ENCODE peak calls at places on chromosomes 1 and 21, in five cellular contexts. R, N, P, L and Y are unnamed samples.

GRCh38 chr1:100455478-100456072 is 82.4 kb upstream of the GPR88 start:
- DNase-seq in R (no peak), N (no peak), P (no peak), L (peak; percentile 16), Y (no peak)

GRCh38 chr1:212062832-212063438 is 27.4 kb downstream of the DTL start:
- DNase-seq in R (no peak), N (peak; percentile 41), P (no peak), L (peak; percentile 57), Y (no peak)

GRCh38 chr1:54114001-54114400 is 38.8 kb downstream of the CDCP2 start:
- DNase-seq in R (no peak), N (no peak), P (no peak), L (no peak), Y (no peak)

GRCh38 chr21:46187814-46188213 is 3.6 kb upstream of the SPATC1L start:
- DNase-seq in R (peak; percentile 20), N (no peak), P (no peak), L (no peak), Y (no peak)

GRCh38 chr1:100896481-100896982 is 642 bp downstream of the SLC30A7 start:
- DNase-seq in R (no peak), N (peak; percentile 27), P (peak; percentile 28), L (peak; percentile 65), Y (peak; percentile 63)

GRCh38 chr1:239982762-239983161 is 108.9 kb upstream of the FMN2 start:
- DNase-seq in R (no peak), N (no peak), P (no peak), L (no peak), Y (no peak)

GRCh38 chr1:23530089-23530749 is 814 bp downstream of the E2F2 start:
- DNase-seq in R (no peak), N (no peak), P (no peak), L (no peak), Y (no peak)

GRCh38 chr21:45336870-45337269 is 49.2 kb upstream of the POFUT2 start:
- DNase-seq in R (peak; percentile 61), N (no peak), P (no peak), L (peak; percentile 33), Y (no peak)

GRCh38 chr21:46021398-46021797 is 39.8 kb downstream of the COL6A1 start:
- DNase-seq in R (no peak), N (no peak), P (no peak), L (no peak), Y (no peak)

GRCh38 chr21:41664881-41665765 is 101.7 kb downstream of the RIPK4 start:
- DNase-seq in R (no peak), N (no peak), P (peak; percentile 6), L (peak; percentile 67), Y (peak; percentile 56)

GRCh38 chr1:59261537-59261936 is 35.4 kb upstream of the FGGY start:
- DNase-seq in R (no peak), N (no peak), P (no peak), L (no peak), Y (no peak)

DNA sequence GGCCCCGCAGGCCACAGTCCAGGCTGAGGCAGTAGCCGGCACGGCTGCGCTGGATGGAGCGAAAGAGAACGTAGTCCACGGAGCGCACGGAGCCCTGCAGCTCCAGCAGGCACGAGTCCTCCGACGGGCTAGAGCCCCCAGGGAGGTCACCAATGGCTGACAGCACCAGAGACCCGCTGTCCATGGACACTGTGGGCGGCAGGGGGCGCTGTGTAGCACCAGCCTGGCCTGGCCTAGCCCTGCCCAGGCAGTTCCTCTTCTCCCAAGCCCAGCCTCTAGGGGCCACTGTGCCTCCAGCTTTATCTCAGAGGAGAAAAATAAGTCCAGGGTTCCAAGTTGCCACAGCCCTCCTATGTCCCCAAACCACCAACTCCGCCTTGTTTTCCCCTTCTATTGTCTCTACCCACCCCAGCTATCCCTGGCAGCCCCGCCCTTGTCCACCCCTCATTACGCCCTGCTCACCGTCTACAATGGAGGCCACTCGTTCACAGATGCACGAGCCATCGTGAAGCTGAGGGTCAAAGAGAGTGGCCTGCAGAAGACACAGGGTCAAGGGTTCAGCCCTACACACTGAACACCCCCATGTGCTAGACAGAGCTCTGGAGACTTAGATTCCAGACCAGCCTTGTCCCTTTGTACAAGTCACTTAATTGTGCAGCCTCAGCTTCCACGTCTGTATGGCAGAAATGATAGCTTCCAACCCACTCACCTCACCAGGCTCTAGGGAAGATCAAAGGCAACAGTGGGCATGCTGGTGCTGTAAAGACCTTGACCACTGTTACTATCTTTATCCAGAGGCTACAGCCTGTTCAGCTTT is 4.4 kb downstream of the ENTREP3 start:
- DNase-seq in R (peak; percentile 96), N (peak; percentile 98), P (peak; percentile 94), L (peak; percentile 85), Y (peak; percentile 95)
- TF ChIP-seq POLR2A in R (no peak), N (no peak), P (no peak), L (peak; percentile 34), Y (no peak)

GRCh38 chr1:93129507-93130099 is 50.5 kb downstream of the MTF2 start:
- DNase-seq in R (no peak), N (no peak), P (no peak), L (no peak), Y (no peak)
- H3K4me1 ChIP-seq in R (no peaks in the 10 kb centered on the region), N (no peaks in the 10 kb centered on the region), P (peaks cover 16% of the 10 kb centered on the region), L (no peaks in the 10 kb centered on the region), Y (no peaks in the 10 kb centered on the region)

DNA sequence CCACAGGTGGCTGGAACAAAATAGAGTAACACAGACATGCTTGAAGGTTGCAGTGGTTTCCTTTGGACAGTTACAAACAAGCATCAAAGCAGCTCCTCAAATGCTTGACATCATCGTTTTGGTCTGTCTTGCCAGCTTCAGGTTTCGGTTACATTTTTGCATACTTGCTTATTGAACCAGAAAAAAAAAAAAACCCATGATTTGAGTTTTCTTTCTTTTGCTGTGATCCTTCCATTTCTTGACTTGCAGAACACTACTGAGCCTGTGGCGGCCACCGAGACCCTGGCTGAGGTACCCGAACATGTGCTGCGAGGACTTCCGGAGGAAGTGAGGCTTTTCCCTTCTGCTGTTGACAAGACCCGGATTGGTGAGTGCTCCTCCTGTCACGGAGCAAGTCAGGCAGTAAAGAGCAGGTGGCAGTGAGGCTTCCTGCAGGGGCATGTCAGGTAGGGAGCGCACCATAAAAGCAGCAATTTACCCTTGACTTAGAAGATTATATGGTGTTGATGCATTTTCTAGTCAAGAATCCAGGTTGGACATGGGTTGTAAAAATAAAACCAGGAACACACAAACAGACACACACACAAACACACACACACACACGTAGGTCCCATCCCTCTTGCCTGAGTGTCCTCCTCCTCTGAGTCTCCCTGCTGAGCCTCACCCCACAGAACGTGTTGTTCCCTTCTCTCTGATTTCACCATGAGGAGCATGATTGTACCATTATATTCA is 30.9 kb downstream of the PRDM2 start:
- DNase-seq in R (no peak), N (no peak), P (no peak), L (peak; percentile 53), Y (peak; percentile 54)
- TF ChIP-seq POLR2A in R (no peak), N (no peak), P (no peak), L (no peak), Y (peak; percentile 25)

DNA sequence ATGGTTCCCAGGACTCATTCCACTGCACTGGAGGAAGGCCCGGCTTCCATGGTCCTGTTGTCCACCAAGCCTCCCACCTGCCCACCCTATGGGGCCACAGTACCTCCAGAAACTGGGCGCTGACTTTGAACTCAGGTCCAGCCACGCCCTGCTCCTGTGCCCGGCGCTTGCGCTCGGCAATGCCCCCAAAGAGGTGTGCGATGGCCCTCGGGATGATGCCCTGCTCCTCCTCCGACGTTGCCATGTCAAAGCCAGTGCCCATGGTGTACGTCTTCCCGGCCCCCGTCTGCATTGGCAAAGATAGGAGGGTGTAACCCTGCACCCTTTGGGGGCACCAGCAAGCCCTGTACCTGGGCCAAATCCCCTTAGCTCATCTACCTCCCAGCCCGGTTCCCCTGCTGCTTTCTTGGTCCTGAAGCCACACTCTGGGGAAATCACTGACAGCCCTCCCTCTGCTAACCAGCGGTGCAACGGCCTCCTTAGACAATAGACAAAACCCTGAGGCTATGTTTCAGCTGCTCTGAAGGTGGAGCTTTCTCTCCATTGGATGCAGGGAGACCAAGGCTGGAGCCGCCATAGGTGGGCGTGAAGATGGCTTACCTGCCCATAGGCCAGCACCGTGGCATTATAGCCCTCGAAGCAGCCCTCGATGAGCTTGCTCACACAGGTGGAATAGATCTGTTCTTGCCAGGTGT is 14.7 kb downstream of the KIF21B start:
- DNase-seq in R (no peak), N (no peak), P (no peak), L (no peak), Y (no peak)
- H3K4me1 ChIP-seq in R (peaks cover 6% of the 10 kb centered on the region), N (peaks cover 6% of the 10 kb centered on the region), P (no peaks in the 10 kb centered on the region), L (no peaks in the 10 kb centered on the region), Y (no peaks in the 10 kb centered on the region)

GRCh38 chr1:198335663-198336062 is 178.9 kb downstream of the NEK7 start:
- DNase-seq in R (no peak), N (no peak), P (no peak), L (no peak), Y (no peak)
- TF ChIP-seq POLR2A in R (no peak), N (no peak), P (no peak), L (no peak), Y (no peak)